ENCODE peak calls at places on chromosomes 6 and 20, in four cellular contexts. One of them, this sample, is unnamed. For H3K4me1, the result is how much of the 10 kb centered on the place peaks cover.

GRCh38 chr6:112109267-112109666 is 21.9 kb downstream of the FAM229B start:
- DNase-seq in GM12878: no peak
- DNase-seq in H1: no peak
- DNase-seq in HepG2: no peak
- DNase-seq in this sample: no peak

GRCh38 chr20:62953839-62954703 is 1.6 kb downstream of the SLC17A9 start:
- DNase-seq in GM12878: peak
- DNase-seq in H1: no peak
- DNase-seq in HepG2: peak
- DNase-seq in this sample: no peak

GRCh38 chr6:108744996-108745395 is 103.2 kb upstream of the ARMC2 start:
- DNase-seq in H1: no peak
- DNase-seq in GM12878: no peak
- DNase-seq in HepG2: no peak
- DNase-seq in this sample: no peak

GRCh38 chr20:51749674-51750036 is 18.5 kb downstream of the ATP9A start:
- DNase-seq in H1: no peak
- DNase-seq in HepG2: no peak
- DNase-seq in GM12878: no peak
- DNase-seq in this sample: no peak

GRCh38 chr6:38604700-38605099 is 35.0 kb downstream of the BTBD9 start:
- DNase-seq in HepG2: peak
- DNase-seq in GM12878: no peak
- DNase-seq in H1: no peak
- DNase-seq in this sample: no peak

GRCh38 chr20:38723982-38724602 is at the start of gene SLC32A1:
- DNase-seq in H1: no peak
- DNase-seq in HepG2: no peak
- DNase-seq in GM12878: no peak
- DNase-seq in this sample: no peak

GRCh38 chr20:33732166-33732970 is 572 bp downstream of the ZNF341 start:
- DNase-seq in GM12878: peak
- DNase-seq in HepG2: peak
- DNase-seq in H1: no peak
- DNase-seq in this sample: peak

GRCh38 chr6:7640607-7641577 is 50.9 kb downstream of the SNRNP48 start:
- DNase-seq in HepG2: peak
- DNase-seq in H1: no peak
- DNase-seq in GM12878: no peak
- DNase-seq in this sample: no peak

GRCh38 chr6:2351807-2352431 is 106.5 kb upstream of the GMDS start:
- DNase-seq in GM12878: no peak
- DNase-seq in H1: no peak
- DNase-seq in HepG2: no peak
- DNase-seq in this sample: no peak

GRCh38 chr6:7621761-7622160 is 31.8 kb downstream of the SNRNP48 start:
- DNase-seq in HepG2: peak
- DNase-seq in H1: no peak
- DNase-seq in GM12878: no peak
- DNase-seq in this sample: no peak

GRCh38 chr6:170266061-170266825 is 24.6 kb downstream of the DLL1 start:
- DNase-seq in HepG2: no peak
- DNase-seq in GM12878: no peak
- DNase-seq in H1: no peak
- DNase-seq in this sample: no peak

GRCh38 chr6:9504191-9504590 is 910.7 kb downstream of the TFAP2A start:
- DNase-seq in HepG2: no peak
- DNase-seq in GM12878: no peak
- DNase-seq in H1: no peak
- DNase-seq in this sample: no peak

GRCh38 chr6:98498359-98498758 is 336.0 kb upstream of the POU3F2 start:
- DNase-seq in GM12878: no peak
- DNase-seq in HepG2: no peak
- DNase-seq in H1: no peak
- DNase-seq in this sample: no peak

GRCh38 chr6:113873043-113873667 is 16.0 kb downstream of the MARCKS start:
- DNase-seq in H1: no peak
- DNase-seq in GM12878: no peak
- DNase-seq in HepG2: peak
- DNase-seq in this sample: no peak

GRCh38 chr6:15662246-15663056 is at the start of gene DTNBP1:
- DNase-seq in H1: no peak
- DNase-seq in HepG2: peak
- DNase-seq in GM12878: peak
- DNase-seq in this sample: no peak

GRCh38 chr6:107491791-107492674 is 2.1 kb downstream of the SOBP start:
- DNase-seq in HepG2: peak
- DNase-seq in GM12878: no peak
- DNase-seq in H1: no peak
- DNase-seq in this sample: no peak

GRCh38 chr20:54340667-54341081 is 132.8 kb downstream of the PFDN4 start:
- DNase-seq in H1: no peak
- DNase-seq in GM12878: no peak
- DNase-seq in HepG2: no peak
- DNase-seq in this sample: no peak

GRCh38 chr6:46113370-46113769 is 16.4 kb upstream of the ENPP4 start:
- DNase-seq in H1: no peak
- DNase-seq in GM12878: no peak
- DNase-seq in HepG2: no peak
- DNase-seq in this sample: no peak

GRCh38 chr20:62625921-62626547 is 16.3 kb upstream of the SLCO4A1 start:
- DNase-seq in H1: no peak
- DNase-seq in HepG2: no peak
- DNase-seq in GM12878: no peak
- DNase-seq in this sample: no peak

GRCh38 chr6:143958839-143959399 is 49.1 kb downstream of the PLAGL1 start:
- DNase-seq in HepG2: peak
- DNase-seq in H1: peak
- DNase-seq in GM12878: no peak
- DNase-seq in this sample: peak
- H3K4me1 ChIP-seq in HepG2: under half
- H3K4me1 ChIP-seq in H1: under half
- H3K4me1 ChIP-seq in GM12878: under half
- H3K4me1 ChIP-seq in this sample: under half

GRCh38 chr6:166927942-166928643 is 28.3 kb downstream of the RNASET2 start:
- DNase-seq in H1: no peak
- DNase-seq in GM12878: no peak
- DNase-seq in HepG2: no peak
- DNase-seq in this sample: no peak

GRCh38 chr6:166929534-166930189 is 26.7 kb downstream of the RNASET2 start:
- DNase-seq in GM12878: no peak
- DNase-seq in H1: no peak
- DNase-seq in HepG2: no peak
- DNase-seq in this sample: no peak

GRCh38 chr6:166930354-166930891 is 25.9 kb downstream of the RNASET2 start:
- DNase-seq in GM12878: no peak
- DNase-seq in H1: no peak
- DNase-seq in HepG2: no peak
- DNase-seq in this sample: no peak

GRCh38 chr6:166927240-166927941 is 29.0 kb downstream of the RNASET2 start:
- DNase-seq in HepG2: no peak
- DNase-seq in H1: no peak
- DNase-seq in GM12878: no peak
- DNase-seq in this sample: no peak

GRCh38 chr6:166928644-166929515 is 27.5 kb downstream of the RNASET2 start:
- DNase-seq in HepG2: no peak
- DNase-seq in GM12878: no peak
- DNase-seq in H1: no peak
- DNase-seq in this sample: no peak
- TF ChIP-seq SUZ12 in HepG2: no peak
- TF ChIP-seq SUZ12 in GM12878: no peak
- TF ChIP-seq SUZ12 in H1: no peak
- TF ChIP-seq SUZ12 in this sample: no peak

GRCh38 chr20:37524221-37524700 is 3.2 kb downstream of the NNAT start:
- DNase-seq in GM12878: no peak
- DNase-seq in HepG2: no peak
- DNase-seq in H1: no peak
- DNase-seq in this sample: no peak

GRCh38 chr20:37521091-37521771 is at the start of gene NNAT:
- DNase-seq in HepG2: no peak
- DNase-seq in H1: no peak
- DNase-seq in GM12878: no peak
- DNase-seq in this sample: no peak

GRCh38 chr20:37524859-37525708 is 2.6 kb downstream of the BLCAP start:
- DNase-seq in HepG2: no peak
- DNase-seq in GM12878: no peak
- DNase-seq in H1: no peak
- DNase-seq in this sample: no peak

GRCh38 chr20:37522258-37523011 is 1.4 kb downstream of the NNAT start:
- DNase-seq in H1: no peak
- DNase-seq in GM12878: no peak
- DNase-seq in HepG2: no peak
- DNase-seq in this sample: no peak

GRCh38 chr20:37523012-37523391 is 2.0 kb downstream of the NNAT start:
- DNase-seq in GM12878: no peak
- DNase-seq in HepG2: no peak
- DNase-seq in H1: no peak
- DNase-seq in this sample: no peak
- H3K4me1 ChIP-seq in GM12878: under half
- H3K4me1 ChIP-seq in HepG2: under half
- H3K4me1 ChIP-seq in H1: under half
- H3K4me1 ChIP-seq in this sample: under half

DNA sequence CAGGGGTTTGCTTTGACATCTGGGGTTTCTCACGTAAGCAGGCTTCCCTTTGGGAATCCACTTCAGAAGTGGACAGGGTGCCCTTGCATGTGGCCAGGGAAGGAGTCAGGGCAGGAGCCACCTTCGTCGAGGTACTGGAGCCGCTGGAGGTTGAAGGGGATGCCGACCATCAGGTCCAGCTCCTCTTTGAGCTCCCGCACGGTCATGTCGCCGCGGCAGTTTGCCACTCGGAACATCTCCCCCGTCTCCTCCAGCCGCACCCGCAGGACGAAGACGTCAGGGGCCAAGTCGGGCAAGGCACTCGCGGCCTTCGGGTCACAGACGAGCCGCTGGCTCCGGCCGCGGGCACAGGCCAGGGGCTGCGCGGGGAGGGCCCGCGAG is 360 bp downstream of the ANKRD60 start:
- DNase-seq in HepG2: no peak
- DNase-seq in GM12878: no peak
- DNase-seq in H1: no peak
- DNase-seq in this sample: no peak
- TF ChIP-seq SUZ12 in HepG2: no peak
- TF ChIP-seq SUZ12 in GM12878: no peak
- TF ChIP-seq SUZ12 in H1: no peak
- TF ChIP-seq SUZ12 in this sample: no peak

GRCh38 chr6:137229075-137229759 is 10.0 kb upstream of the IFNGR1 start:
- DNase-seq in H1: no peak
- DNase-seq in HepG2: no peak
- DNase-seq in GM12878: no peak
- DNase-seq in this sample: no peak

GRCh38 chr6:137223370-137224131 is 4.4 kb upstream of the IFNGR1 start:
- DNase-seq in H1: no peak
- DNase-seq in HepG2: peak
- DNase-seq in GM12878: no peak
- DNase-seq in this sample: no peak

GRCh38 chr6:137227872-137228302 is 8.7 kb upstream of the IFNGR1 start:
- DNase-seq in GM12878: no peak
- DNase-seq in HepG2: no peak
- DNase-seq in H1: no peak
- DNase-seq in this sample: no peak

GRCh38 chr6:137224890-137225198 is 5.7 kb upstream of the IFNGR1 start:
- DNase-seq in HepG2: no peak
- DNase-seq in GM12878: peak
- DNase-seq in H1: no peak
- DNase-seq in this sample: no peak

DNA sequence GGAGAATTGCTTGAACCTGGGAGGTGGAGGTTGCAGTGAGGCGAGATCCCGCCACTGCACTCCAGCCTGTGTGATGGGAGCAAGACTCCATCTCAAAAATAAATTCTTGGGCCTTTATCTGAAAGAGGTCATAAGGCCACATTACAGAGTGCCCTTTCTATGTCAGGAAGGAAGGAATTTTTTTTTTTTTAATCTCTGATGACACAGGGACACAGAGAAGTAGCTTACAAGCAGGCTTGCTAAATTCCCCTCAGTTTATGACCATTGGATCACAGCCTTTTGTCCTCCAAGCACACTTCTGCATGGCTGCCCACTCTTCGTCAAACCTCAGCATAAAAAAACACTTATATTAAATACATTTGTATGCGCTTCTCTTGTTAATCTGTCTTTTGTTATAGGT is 7.5 kb upstream of the IFNGR1 start:
- DNase-seq in HepG2: no peak
- DNase-seq in GM12878: no peak
- DNase-seq in H1: no peak
- DNase-seq in this sample: no peak
- H3K4me1 ChIP-seq in HepG2: under half
- H3K4me1 ChIP-seq in GM12878: half or more
- H3K4me1 ChIP-seq in H1: under half
- H3K4me1 ChIP-seq in this sample: under half

DNA sequence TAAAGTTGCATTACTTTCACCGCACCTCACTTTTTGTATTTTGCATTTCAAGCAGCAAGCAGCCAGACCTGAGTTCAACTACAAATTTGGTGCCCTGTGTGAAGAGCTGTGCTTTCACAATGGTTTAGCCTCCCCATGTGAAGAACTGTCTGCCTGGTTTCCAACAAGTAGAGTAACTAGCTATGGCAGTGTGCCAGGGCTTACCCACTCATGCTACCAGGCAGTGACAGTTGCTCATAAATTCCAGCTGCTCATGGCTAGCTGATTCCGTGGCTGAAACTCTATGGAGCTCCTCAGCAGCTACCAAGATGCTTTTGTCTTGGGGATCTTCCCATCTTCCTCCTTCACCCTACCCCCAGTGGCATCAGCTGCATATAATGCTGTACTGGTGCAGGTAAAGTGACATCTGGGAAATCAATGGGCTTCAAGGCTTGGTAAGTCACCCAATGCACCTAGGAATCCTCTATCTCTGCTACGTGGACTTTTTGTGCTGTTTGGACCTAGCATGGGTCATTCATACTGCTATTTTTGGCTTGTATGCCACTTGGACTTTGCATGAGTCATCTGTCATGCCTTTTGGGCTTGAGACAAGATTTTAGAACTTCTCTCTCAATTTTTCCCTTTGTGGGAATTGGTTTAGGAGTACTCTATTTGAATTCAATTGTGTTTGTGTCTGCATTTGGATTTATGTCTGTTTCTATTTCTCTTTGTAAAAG is 176.5 kb upstream of the GJE1 start:
- DNase-seq in HepG2: no peak
- DNase-seq in GM12878: no peak
- DNase-seq in H1: no peak
- DNase-seq in this sample: no peak
- TF ChIP-seq SUZ12 in HepG2: no peak
- TF ChIP-seq SUZ12 in GM12878: no peak
- TF ChIP-seq SUZ12 in H1: no peak
- TF ChIP-seq SUZ12 in this sample: no peak